ENCODE peak calls at places on chromosomes 11 and 22, in five cellular contexts. F is IMR-90, W is H9, U is mesendoderm, V is H1. C is an unnamed sample.

GRCh38 chr22:18024276-18024939 is at the start of gene MICAL3:
- DNase-seq in F (peak; percentile 64), V (no peak), U (peak; percentile 43), W (peak; percentile 39), C (peak; percentile 66)

GRCh38 chr11:104572279-104572678 is 326.0 kb downstream of the CASP12 start:
- DNase-seq in U (no peak), W (no peak), F (peak; percentile 20), V (no peak), C (no peak)

GRCh38 chr11:124740277-124740882 is 638 bp downstream of the NRGN start:
- DNase-seq in U (no peak), V (no peak), F (no peak), W (peak; percentile 53), C (no peak)

GRCh38 chr22:19576460-19577421 is 52.5 kb upstream of the CLDN5 start:
- DNase-seq in V (no peak), F (peak; percentile 69), W (peak; percentile 58), U (peak; percentile 30), C (peak; percentile 74)

GRCh38 chr11:74465291-74465708 is 2.0 kb downstream of the KCNE3 start:
- DNase-seq in U (no peak), V (no peak), F (no peak), W (no peak), C (no peak)

GRCh38 chr11:4891996-4892640 is 10.4 kb downstream of the OR51T1 start:
- DNase-seq in U (peak; percentile 16), F (peak; percentile 93), V (no peak), W (no peak), C (peak; percentile 75)

GRCh38 chr11:69442807-69443137 is 38.7 kb upstream of the LINC01488 start:
- DNase-seq in F (peak; percentile 60), U (peak; percentile 90), V (no peak), W (peak; percentile 66), C (peak; percentile 96)

GRCh38 chr11:14554959-14555358 is 34.8 kb upstream of the PSMA1 start:
- DNase-seq in W (no peak), U (no peak), V (no peak), F (no peak), C (peak; percentile 95)

GRCh38 chr11:74820763-74821162 is 72.1 kb downstream of the RNF169 start:
- DNase-seq in F (peak; percentile 99), W (no peak), U (peak; percentile 40), V (no peak), C (peak; percentile 83)

GRCh38 chr22:46354993-46355305 is 19.4 kb downstream of the TRMU start:
- DNase-seq in W (no peak), F (no peak), U (no peak), V (no peak), C (no peak)

GRCh38 chr11:35815556-35816315 is 128.1 kb upstream of the LDLRAD3 start:
- DNase-seq in V (no peak), U (no peak), W (no peak), F (peak; percentile 24), C (no peak)

GRCh38 chr11:76861490-76861953 is 804 bp downstream of the ACER3 start:
- DNase-seq in V (no peak), W (no peak), F (no peak), U (peak; percentile 14), C (no peak)

GRCh38 chr11:37712246-37712645 is 1114.2 kb upstream of the RAG2 start:
- DNase-seq in W (peak; percentile 41), V (peak; percentile 1), U (peak; percentile 70), F (peak; percentile 6), C (peak; percentile 12)

GRCh38 chr22:19773470-19774040 is 13.0 kb downstream of the TBX1 start:
- DNase-seq in W (no peak), U (no peak), F (no peak), V (no peak), C (no peak)

GRCh38 chr22:46619240-46619829 is 851 bp upstream of the GRAMD4 start:
- DNase-seq in V (no peak), F (no peak), U (no peak), W (no peak), C (no peak)

GRCh38 chr11:44904261-44905080 is 46.2 kb downstream of the TP53I11 start:
- DNase-seq in U (no peak), F (no peak), W (no peak), V (no peak), C (no peak)

GRCh38 chr11:132620423-132620822 is 911.9 kb downstream of the OPCML start:
- DNase-seq in F (no peak), W (no peak), V (no peak), U (no peak), C (no peak)

GRCh38 chr11:41612415-41612814 is 153.0 kb upstream of the LRRC4C start:
- DNase-seq in W (no peak), V (no peak), U (peak; percentile 37), F (no peak), C (no peak)

GRCh38 chr22:48629631-48630443 is 1197.8 kb downstream of the BRD1 start:
- DNase-seq in V (no peak), W (no peak), U (no peak), F (no peak), C (no peak)

GRCh38 chr11:64874308-64874707 is 4.1 kb downstream of the EHD1 start:
- DNase-seq in W (no peak), U (no peak), F (peak; percentile 47), V (no peak), C (peak; percentile 68)
- H3K27ac ChIP-seq in W (no peak overlapping the region), U (no peak overlapping the region), F (no peak overlapping the region), V (no peak overlapping the region), C (no peak overlapping the region)

DNA sequence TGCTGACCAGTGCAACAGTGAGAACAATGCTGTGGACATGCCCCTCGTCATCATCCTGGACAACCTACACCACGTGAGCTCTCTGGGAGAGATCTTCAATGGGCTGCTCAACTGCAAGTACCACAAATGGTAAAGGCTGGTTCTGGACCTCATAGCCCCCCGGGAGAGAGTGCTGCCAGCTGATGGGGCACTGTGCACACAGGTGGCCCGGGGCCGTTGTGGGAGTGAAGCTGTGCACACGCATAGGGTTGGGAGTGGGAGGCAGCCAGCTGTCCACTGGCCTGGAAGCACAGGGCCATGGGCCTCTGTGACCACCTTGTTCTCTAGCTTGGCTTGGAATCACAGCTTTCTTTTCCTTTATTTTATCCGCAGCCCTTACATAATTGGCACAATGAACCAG is 57.0 kb downstream of the DBX1 start:
- DNase-seq in F (no peak), V (no peak), U (no peak), W (no peak), C (no peak)
- H3K18ac ChIP-seq in F (no peak overlapping the region), V (no peak overlapping the region), U (no peak overlapping the region), W (no peak overlapping the region), C (no peak overlapping the region)

GRCh38 chr11:78742430-78742829 is 167.8 kb upstream of the NARS2 start:
- DNase-seq in U (no peak), V (no peak), F (peak; percentile 6), W (no peak), C (no peak)
- H3K27ac ChIP-seq in U (no peak overlapping the region), V (no peak overlapping the region), F (no peak overlapping the region), W (no peak overlapping the region), C (no peak overlapping the region)

GRCh38 chr11:34358258-34358665 is 452 bp upstream of the ABTB2 start:
- DNase-seq in F (peak; percentile 24), V (no peak), W (no peak), U (peak; percentile 91), C (peak; percentile 61)

GRCh38 chr11:34357646-34358257 is at the start of gene ABTB2:
- DNase-seq in W (peak; percentile 98), V (peak; percentile 96), F (peak; percentile 96), U (peak; percentile 99), C (peak; percentile 97)

GRCh38 chr11:34360056-34360455 is 2.2 kb upstream of the ABTB2 start:
- DNase-seq in V (no peak), W (no peak), U (no peak), F (no peak), C (no peak)

GRCh38 chr11:34359548-34359891 is 1.7 kb upstream of the ABTB2 start:
- DNase-seq in F (no peak), W (no peak), U (no peak), V (no peak), C (no peak)

DNA sequence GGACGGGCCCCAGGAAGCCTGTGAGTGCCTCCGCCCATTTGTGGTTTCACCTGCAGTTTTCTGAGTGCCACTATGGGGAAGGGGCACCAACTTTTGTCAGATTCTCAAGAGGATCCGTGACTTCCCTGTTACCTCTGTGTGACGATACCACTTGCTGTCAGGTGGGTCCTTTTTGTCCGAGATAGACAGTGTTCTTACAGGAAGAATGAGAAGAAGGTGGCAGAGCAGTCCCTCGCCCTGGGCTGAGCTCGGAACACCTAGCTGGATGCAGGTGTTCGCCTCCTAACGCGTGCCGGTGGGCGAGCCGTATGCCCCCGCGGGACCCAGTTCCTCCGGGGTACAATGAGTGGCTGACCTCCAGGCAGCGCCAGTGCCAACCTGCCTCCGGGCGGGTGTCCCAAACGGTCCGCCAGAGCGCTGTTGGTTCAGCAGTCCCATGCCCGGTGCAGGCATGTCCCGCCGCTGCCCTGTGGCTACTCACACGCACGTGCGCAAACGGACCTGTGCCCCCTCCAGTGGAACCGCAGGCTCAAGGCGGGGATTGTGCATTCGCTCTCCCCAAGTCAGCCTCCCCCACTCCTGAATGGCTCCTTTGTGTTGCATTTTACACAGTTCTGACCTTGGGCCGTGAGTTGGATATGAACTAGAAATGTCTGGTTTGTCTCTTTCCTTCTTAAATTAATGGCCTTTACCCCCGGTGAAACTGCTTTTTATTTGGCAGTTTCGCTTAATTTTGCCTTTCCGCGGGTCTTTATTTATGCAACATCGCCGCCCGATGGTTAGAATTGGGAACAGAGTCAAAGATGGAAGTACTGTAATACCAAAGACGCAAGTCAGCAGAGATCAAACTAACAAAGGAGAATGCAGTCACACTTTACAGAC is 1.1 kb upstream of the ABTB2 start:
- DNase-seq in U (peak; percentile 79), F (peak; percentile 73), W (peak; percentile 55), V (no peak), C (peak; percentile 81)
- H3K18ac ChIP-seq in U (no peak overlapping the region), F (no peak overlapping the region), W (peak overlapping the region; percentile 81), V (peak overlapping the region; percentile 88), C (no peak overlapping the region)

DNA sequence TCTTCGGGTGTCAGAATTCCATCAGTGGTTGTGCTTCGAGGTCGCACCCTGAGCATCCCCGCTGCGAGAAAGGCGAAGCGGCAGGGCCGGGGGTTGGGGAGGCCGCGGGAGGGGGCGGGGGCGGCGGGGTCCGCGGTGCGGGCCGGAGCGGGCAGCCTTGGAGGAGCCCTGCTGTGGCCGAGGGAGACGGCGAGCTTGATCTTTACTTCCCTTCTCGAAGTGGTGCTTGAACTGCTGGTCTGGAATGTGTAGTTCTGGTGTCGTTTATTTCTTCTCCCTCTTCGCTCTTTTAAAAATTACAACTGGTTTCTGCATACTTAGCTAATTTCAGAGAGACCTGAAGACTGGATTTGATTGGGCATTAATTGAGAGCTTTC is 1.1 kb downstream of the APLP2 start:
- DNase-seq in W (no peak), F (peak; percentile 36), U (peak; percentile 55), V (no peak), C (peak; percentile 39)
- H3K27ac ChIP-seq in W (no peak overlapping the region), F (peak overlapping the region; percentile 73), U (peak overlapping the region; percentile 97), V (no peak overlapping the region), C (peak overlapping the region; percentile 45)

GRCh38 chr11:86748296-86748695 is 52.0 kb upstream of the PRSS23 start:
- DNase-seq in V (no peak), F (no peak), W (no peak), U (no peak), C (no peak)
- H3K18ac ChIP-seq in V (no peak overlapping the region), F (peak overlapping the region; percentile 42), W (no peak overlapping the region), U (no peak overlapping the region), C (peak overlapping the region; percentile 63)

C was measured in mesenchymal stem cell.